ENCODE peak calls at places on chromosomes 12 and 14, in nine cellular contexts. M is Right ventricle myocardium superior; C is NCI-H82; J is dorsolateral prefrontal cortex; V is activated T-cell treated with anti-CD3 and anti-CD28 coated beads, Interleukin-2, amount 50 U/mL, for 4 hours; H is renal cortical epithelial cell; K is NCI-H460; U is A172; Q is cardiac fibroblast. X is an unnamed sample.

GRCh38 chr14:78530078-78530477 is 359.9 kb downstream of the NRXN3 start:
- DNase-seq in M (no peak), C (no peak), J (no peak), V (no peak), H (peak), K (peak), U (no peak), Q (peak), X (no peak)

GRCh38 chr12:112340983-112341840 is 41.0 kb downstream of the HECTD4 start:
- DNase-seq in M (no peak), C (no peak), J (no peak), V (no peak), H (peak), K (no peak), U (no peak), Q (no peak), X (no peak)

GRCh38 chr14:31457665-31458659 is 656 bp upstream of the DTD2 start:
- DNase-seq in M (no peak), C (peak), J (no peak), V (no peak), H (peak), K (no peak), U (no peak), Q (no peak), X (no peak)

GRCh38 chr12:92992041-92992440 is 62.9 kb upstream of the EEA1 start:
- DNase-seq in M (no peak), C (no peak), J (no peak), V (no peak), H (no peak), K (no peak), U (no peak), Q (no peak), X (no peak)

GRCh38 chr12:53452159-53453077 is 516 bp downstream of the PCBP2 start:
- DNase-seq in M (peak), C (peak), J (peak), V (peak), H (peak), K (peak), U (peak), Q (peak), X (peak)

GRCh38 chr12:88895634-88896033 is 315.4 kb upstream of the KITLG start:
- DNase-seq in M (no peak), C (no peak), J (no peak), V (no peak), H (no peak), K (no peak), U (no peak), Q (no peak), X (no peak)

GRCh38 chr12:120925740-120926563 is 21.8 kb upstream of the SPPL3 start:
- DNase-seq in M (no peak), C (no peak), J (no peak), V (no peak), H (no peak), K (no peak), U (no peak), Q (no peak), X (no peak)

GRCh38 chr12:7966558-7966957 is 30.6 kb upstream of the SLC2A3 start:
- DNase-seq in M (no peak), C (no peak), J (no peak), V (no peak), H (no peak), K (no peak), U (no peak), Q (peak), X (no peak)

GRCh38 chr14:102933618-102934231 is 11.3 kb downstream of the AMN start:
- DNase-seq in M (no peak), C (no peak), J (no peak), V (no peak), H (no peak), K (no peak), U (no peak), Q (no peak), X (no peak)

GRCh38 chr12:42382013-42382696 is 56.2 kb downstream of the PPHLN1 start:
- DNase-seq in M (no peak), C (no peak), J (no peak), V (no peak), H (peak), K (peak), U (no peak), Q (peak), X (no peak)

X was measured in stimulated activated naive CD4-positive, alpha-beta T cell treated with Interleukin-2 at 50 U/mL for 16 hours.